ENCODE peak calls at places on chromosomes 12 and 14, in ten cellular contexts. B is activated CD4-positive, alpha-beta T cell treated with anti-CD3 and anti-CD28 coated beads, Interleukin-2, amount 50 U/mL, for 48 hours; Z is brain pericyte; L is CD4-positive, alpha-beta T cell; M is HepG2; Y is ovary; P is Peyer's patch; N is endothelial cell; F is amniotic stem cell; D is right lobe of liver. V is an unnamed sample.
A peak's percentile ranks its signal among the peaks of the same experiment; 100 is the strongest.

GRCh38 chr14:103688906-103689902 is 26.0 kb downstream of the XRCC3 start:
- DNase-seq in M (no peak), B (no peak), P (no peak), D (no peak), Y (peak; percentile 70), Z (no peak), F (no peak), N (no peak), L (no peak), V (peak; percentile 69)

GRCh38 chr14:103372552-103373304 is 12.5 kb upstream of the MARK3 start:
- DNase-seq in P (no peak), N (no peak), M (peak; percentile 48), D (no peak), B (peak; percentile 26), Z (peak; percentile 22), L (no peak), Y (no peak), F (peak; percentile 66), V (peak; percentile 8)

GRCh38 chr12:131856366-131857097 is 28.3 kb downstream of the MMP17 start:
- DNase-seq in P (no peak), Y (no peak), F (no peak), M (no peak), B (no peak), L (no peak), N (no peak), D (no peak), Z (no peak), V (no peak)

GRCh38 chr12:51829641-51830040 is 18.9 kb downstream of the FIGNL2 start:
- DNase-seq in L (no peak), M (no peak), P (no peak), D (no peak), Y (no peak), F (no peak), Z (no peak), B (no peak), N (no peak), V (no peak)

GRCh38 chr12:95774311-95775045 is 16.1 kb downstream of the NTN4 start:
- DNase-seq in L (no peak), Y (no peak), F (no peak), D (no peak), N (no peak), Z (no peak), M (no peak), P (no peak), B (no peak), V (no peak)

GRCh38 chr12:52542785-52543318 is 10.1 kb downstream of the KRT71 start:
- DNase-seq in D (no peak), B (no peak), Z (no peak), M (no peak), N (no peak), F (no peak), L (no peak), P (no peak), Y (no peak), V (no peak)

GRCh38 chr12:28257411-28257810 is 67.2 kb downstream of the CCDC91 start:
- DNase-seq in Y (no peak), F (no peak), D (no peak), L (no peak), P (no peak), M (no peak), Z (no peak), B (no peak), N (no peak), V (no peak)

GRCh38 chr12:130163461-130164215 is 1.4 kb downstream of the FZD10 start:
- DNase-seq in D (peak; percentile 9), M (no peak), F (no peak), P (no peak), Z (no peak), B (no peak), L (no peak), Y (no peak), N (no peak), V (no peak)

GRCh38 chr14:54730156-54730961 is 163.4 kb downstream of the SAMD4A start:
- DNase-seq in M (no peak), P (no peak), B (peak; percentile 31), Y (no peak), Z (no peak), N (no peak), D (no peak), F (no peak), L (no peak), V (no peak)

GRCh38 chr14:105537580-105538474 is 11.4 kb downstream of the TMEM121 start:
- DNase-seq in B (peak; percentile 75), D (peak; percentile 68), N (peak; percentile 75), P (peak; percentile 72), F (no peak), Z (no peak), M (no peak), Y (peak; percentile 45), L (peak; percentile 79), V (no peak)

GRCh38 chr12:80627773-80628172 is 79.7 kb upstream of the MYF6 start:
- DNase-seq in F (no peak), Z (no peak), N (no peak), D (no peak), L (no peak), P (no peak), B (no peak), Y (no peak), M (no peak), V (peak; percentile 74)

GRCh38 chr12:2691340-2692111 is 103.2 kb upstream of the FKBP4 start:
- DNase-seq in M (no peak), L (peak; percentile 16), D (no peak), B (peak; percentile 41), F (no peak), P (peak; percentile 58), Y (no peak), Z (no peak), N (peak; percentile 41), V (peak; percentile 16)

GRCh38 chr12:54398995-54399793 is 14.7 kb upstream of the ZNF385A start:
- DNase-seq in Z (no peak), B (peak; percentile 92), F (peak; percentile 42), Y (peak; percentile 89), D (peak; percentile 78), N (peak; percentile 94), L (peak; percentile 91), M (peak; percentile 62), P (peak; percentile 87), V (peak; percentile 90)

GRCh38 chr12:96221391-96221790 is 27.2 kb downstream of the ELK3 start:
- DNase-seq in Y (no peak), Z (no peak), N (no peak), M (no peak), P (no peak), L (no peak), B (no peak), D (no peak), F (no peak), V (no peak)

GRCh38 chr14:59679872-59680271 is 103.3 kb upstream of the CCDC175 start:
- DNase-seq in N (no peak), M (no peak), F (no peak), D (no peak), L (no peak), Y (no peak), Z (no peak), P (no peak), B (no peak), V (no peak)

GRCh38 chr14:53401646-53402045 is 248.5 kb upstream of the DDHD1 start:
- DNase-seq in L (no peak), F (no peak), D (no peak), N (no peak), M (no peak), Y (no peak), Z (no peak), P (no peak), B (no peak), V (no peak)

GRCh38 chr14:94391284-94391914 is 3.0 kb upstream of the SERPINA1 start:
- DNase-seq in M (no peak), P (no peak), Y (no peak), D (peak; percentile 31), L (no peak), N (no peak), Z (no peak), F (no peak), B (no peak), V (no peak)

GRCh38 chr12:89346741-89347324 is 5.5 kb downstream of the DUSP6 start:
- DNase-seq in N (peak; percentile 51), L (no peak), D (no peak), M (peak; percentile 42), B (no peak), Y (no peak), F (no peak), P (no peak), Z (no peak), V (peak; percentile 37)

GRCh38 chr12:124359671-124360581 is 65.0 kb downstream of the RFLNA start:
- DNase-seq in Y (peak; percentile 90), N (no peak), Z (no peak), M (no peak), F (no peak), L (no peak), D (peak; percentile 91), P (peak; percentile 90), B (no peak), V (no peak)

GRCh38 chr12:122886851-122887816 is 8.8 kb downstream of the VPS37B start:
- DNase-seq in D (no peak), L (no peak), N (no peak), M (no peak), P (no peak), Z (no peak), Y (no peak), F (no peak), B (peak; percentile 45), V (peak; percentile 35)

GRCh38 chr12:25313591-25313990 is 62.9 kb upstream of the KRAS start:
- DNase-seq in N (no peak), B (no peak), Z (no peak), Y (no peak), M (no peak), F (no peak), D (no peak), P (no peak), L (no peak), V (no peak)

GRCh38 chr14:36944307-36945010 is 227.9 kb downstream of the SLC25A21 start:
- DNase-seq in Z (no peak), Y (no peak), N (no peak), F (no peak), P (no peak), B (no peak), D (no peak), M (no peak), L (no peak), V (no peak)

GRCh38 chr12:264269-264668 is 1.6 kb upstream of the SLC6A13 start:
- DNase-seq in N (no peak), F (no peak), D (no peak), P (no peak), M (no peak), B (no peak), L (no peak), Z (no peak), Y (no peak), V (peak; percentile 59)

GRCh38 chr12:1949771-1950470 is 31.5 kb upstream of the CACNA2D4 start:
- DNase-seq in F (no peak), B (no peak), Y (no peak), P (no peak), M (no peak), Z (no peak), L (no peak), N (no peak), D (no peak), V (peak; percentile 19)

GRCh38 chr14:99055019-99055418 is 217.0 kb downstream of the BCL11B start:
- DNase-seq in F (no peak), N (no peak), Y (no peak), L (no peak), M (no peak), P (no peak), B (no peak), D (no peak), Z (no peak), V (no peak)